ENCODE peak calls at places on chromosome 4, in seven cellular contexts. Q, N, J, D, F, G and T are unnamed samples. For H3K9me3, the result is how much of the 10 kb centered on the place peaks cover.

GRCh38 chr4:165537028-165537648 is 158.3 kb downstream of the CPE start:
- DNase-seq in Q (no peak), N (peak), J (no peak), D (no peak), F (peak), G (no peak), T (no peak)

GRCh38 chr4:152734699-152735050 is 44.9 kb downstream of the TIGD4 start:
- DNase-seq in Q (no peak), N (no peak), J (no peak), D (no peak), F (no peak), G (no peak), T (no peak)

GRCh38 chr4:8019396-8020365 is 80.0 kb upstream of the AFAP1 start:
- DNase-seq in Q (no peak), N (peak), J (no peak), D (peak), F (no peak), G (no peak), T (no peak)

GRCh38 chr4:165355900-165356300 is 22.9 kb upstream of the CPE start:
- DNase-seq in Q (no peak), N (peak), J (peak), D (no peak), F (peak), G (peak), T (no peak)

GRCh38 chr4:159049780-159050375 is 53.0 kb upstream of the RAPGEF2 start:
- DNase-seq in Q (no peak), N (no peak), J (no peak), D (no peak), F (no peak), G (no peak), T (no peak)

GRCh38 chr4:57068237-57068981 is 41.8 kb downstream of the IGFBP7 start:
- DNase-seq in Q (no peak), N (no peak), J (no peak), D (no peak), F (no peak), G (no peak), T (no peak)

GRCh38 chr4:16889945-16890344 is 8.5 kb downstream of the LDB2 start:
- DNase-seq in Q (no peak), N (no peak), J (no peak), D (no peak), F (no peak), G (no peak), T (no peak)

GRCh38 chr4:113103556-113103955 is 54.1 kb downstream of the ANK2 start:
- DNase-seq in Q (no peak), N (no peak), J (no peak), D (no peak), F (no peak), G (no peak), T (no peak)

GRCh38 chr4:24067781-24068193 is 177.9 kb upstream of the PPARGC1A start:
- DNase-seq in Q (no peak), N (peak), J (no peak), D (no peak), F (peak), G (no peak), T (no peak)

GRCh38 chr4:54165438-54165837 is 63.7 kb upstream of the PDGFRA start:
- DNase-seq in Q (no peak), N (peak), J (no peak), D (no peak), F (no peak), G (no peak), T (no peak)

GRCh38 chr4:30208731-30209435 is 511.3 kb upstream of the PCDH7 start:
- DNase-seq in Q (no peak), N (no peak), J (no peak), D (no peak), F (no peak), G (no peak), T (no peak)

GRCh38 chr4:64158648-64159326 is 250.5 kb downstream of the TECRL start:
- DNase-seq in Q (no peak), N (peak), J (peak), D (no peak), F (peak), G (peak), T (no peak)

GRCh38 chr4:88033309-88033708 is 25.9 kb downstream of the PKD2 start:
- DNase-seq in Q (peak), N (peak), J (no peak), D (no peak), F (peak), G (peak), T (no peak)

GRCh38 chr4:79237836-79238235 is 88.0 kb downstream of the NAA11 start:
- DNase-seq in Q (no peak), N (no peak), J (no peak), D (no peak), F (peak), G (no peak), T (no peak)

GRCh38 chr4:10115657-10116624 is 658 bp downstream of the WDR1 start:
- DNase-seq in Q (peak), N (peak), J (peak), D (peak), F (peak), G (peak), T (peak)

GRCh38 chr4:55181606-55182005 is 56.2 kb upstream of the KDR start:
- DNase-seq in Q (no peak), N (no peak), J (no peak), D (no peak), F (peak), G (no peak), T (no peak)

GRCh38 chr4:169385356-169385755 is 114.6 kb upstream of the SH3RF1 start:
- DNase-seq in Q (no peak), N (peak), J (no peak), D (no peak), F (no peak), G (no peak), T (no peak)

GRCh38 chr4:69092190-69092589 is 4.1 kb upstream of the UGT2B7 start:
- DNase-seq in Q (no peak), N (peak), J (no peak), D (no peak), F (no peak), G (no peak), T (no peak)

GRCh38 chr4:168917150-168917779 is 92.8 kb downstream of the CBR4 start:
- DNase-seq in Q (no peak), N (peak), J (no peak), D (no peak), F (peak), G (no peak), T (no peak)

GRCh38 chr4:74364649-74365491 is at the start of gene EREG:
- DNase-seq in Q (no peak), N (peak), J (peak), D (no peak), F (peak), G (no peak), T (no peak)

GRCh38 chr4:85672116-85672515 is 197.2 kb downstream of the ARHGAP24 start:
- DNase-seq in Q (no peak), N (peak), J (no peak), D (no peak), F (no peak), G (no peak), T (no peak)

GRCh38 chr4:99324978-99325377 is 3.8 kb upstream of the ADH1B start:
- DNase-seq in Q (no peak), N (peak), J (no peak), D (no peak), F (no peak), G (peak), T (no peak)

GRCh38 chr4:42512226-42512625 is 114.9 kb downstream of the SHISA3 start:
- DNase-seq in Q (no peak), N (no peak), J (no peak), D (no peak), F (no peak), G (no peak), T (no peak)

GRCh38 chr4:94484818-94485217 is 33.1 kb downstream of the PDLIM5 start:
- DNase-seq in Q (no peak), N (no peak), J (no peak), D (no peak), F (no peak), G (no peak), T (no peak)

GRCh38 chr4:113222431-113222979 is 173.1 kb downstream of the ANK2 start:
- DNase-seq in Q (no peak), N (peak), J (no peak), D (no peak), F (no peak), G (no peak), T (no peak)

GRCh38 chr4:146943691-146944375 is 1.8 kb downstream of the TTC29 start:
- DNase-seq in Q (no peak), N (no peak), J (peak), D (no peak), F (no peak), G (no peak), T (no peak)

GRCh38 chr4:56552273-56552672 is 46.7 kb downstream of the ARL9 start:
- DNase-seq in Q (no peak), N (peak), J (no peak), D (no peak), F (no peak), G (no peak), T (no peak)

GRCh38 chr4:29453421-29453820 is 1266.7 kb upstream of the PCDH7 start:
- DNase-seq in Q (no peak), N (no peak), J (no peak), D (no peak), F (no peak), G (no peak), T (no peak)

GRCh38 chr4:179750374-179750773 is 2308.1 kb upstream of the AGA start:
- DNase-seq in Q (no peak), N (no peak), J (no peak), D (no peak), F (peak), G (no peak), T (no peak)

GRCh38 chr4:4269856-4270255 is 20.1 kb downstream of the LYAR start:
- DNase-seq in Q (no peak), N (no peak), J (no peak), D (no peak), F (no peak), G (no peak), T (no peak)

GRCh38 chr4:87975466-87975865 is at the start of gene SPP1:
- DNase-seq in Q (no peak), N (peak), J (peak), D (no peak), F (peak), G (no peak), T (no peak)

GRCh38 chr4:7340553-7341433 is 93.9 kb downstream of the PSAPL1 start:
- DNase-seq in Q (no peak), N (no peak), J (no peak), D (no peak), F (no peak), G (no peak), T (no peak)

GRCh38 chr4:183746305-183747229 is 87.5 kb downstream of the TRAPPC11 start:
- DNase-seq in Q (no peak), N (peak), J (no peak), D (no peak), F (no peak), G (no peak), T (no peak)

GRCh38 chr4:63700569-63700968 is 708.7 kb downstream of the TECRL start:
- DNase-seq in Q (no peak), N (no peak), J (peak), D (no peak), F (no peak), G (no peak), T (no peak)

GRCh38 chr4:4590496-4590895 is 48.6 kb upstream of the STX18 start:
- DNase-seq in Q (no peak), N (peak), J (no peak), D (no peak), F (no peak), G (no peak), T (no peak)

GRCh38 chr4:8013976-8014726 is 74.5 kb upstream of the AFAP1 start:
- DNase-seq in Q (no peak), N (no peak), J (no peak), D (no peak), F (no peak), G (no peak), T (no peak)

GRCh38 chr4:124275-125081 is at the start of gene ZNF718:
- DNase-seq in Q (peak), N (peak), J (peak), D (peak), F (peak), G (peak), T (peak)
- H3K9me3 ChIP-seq in Q (half or more), N (under half), J (under half), D (under half), F (under half), G (under half), T (under half)

GRCh38 chr4:14087459-14087858 is 459.9 kb upstream of the BOD1L1 start:
- DNase-seq in Q (no peak), N (no peak), J (no peak), D (no peak), F (no peak), G (no peak), T (no peak)
- H3K9me3 ChIP-seq in Q (under half), N (under half), J (under half), D (under half), F (under half), G (under half), T (under half)

GRCh38 chr4:173281420-173282333 is 52.5 kb downstream of the HMGB2 start:
- DNase-seq in Q (no peak), N (no peak), J (no peak), D (no peak), F (no peak), G (no peak), T (no peak)

GRCh38 chr4:173281001-173281400 is 53.2 kb downstream of the HMGB2 start:
- DNase-seq in Q (no peak), N (no peak), J (no peak), D (no peak), F (no peak), G (no peak), T (no peak)

GRCh38 chr4:173287486-173287885 is 46.7 kb downstream of the HMGB2 start:
- DNase-seq in Q (no peak), N (no peak), J (no peak), D (no peak), F (no peak), G (no peak), T (no peak)

GRCh38 chr4:173288296-173288695 is 45.9 kb downstream of the HMGB2 start:
- DNase-seq in Q (peak), N (peak), J (peak), D (peak), F (peak), G (peak), T (peak)

GRCh38 chr4:173284463-173284862 is 49.7 kb downstream of the HMGB2 start:
- DNase-seq in Q (no peak), N (no peak), J (no peak), D (no peak), F (no peak), G (no peak), T (no peak)
- H3K9me3 ChIP-seq in Q (under half), N (under half), J (under half), D (under half), F (under half), G (under half), T (under half)

DNA sequence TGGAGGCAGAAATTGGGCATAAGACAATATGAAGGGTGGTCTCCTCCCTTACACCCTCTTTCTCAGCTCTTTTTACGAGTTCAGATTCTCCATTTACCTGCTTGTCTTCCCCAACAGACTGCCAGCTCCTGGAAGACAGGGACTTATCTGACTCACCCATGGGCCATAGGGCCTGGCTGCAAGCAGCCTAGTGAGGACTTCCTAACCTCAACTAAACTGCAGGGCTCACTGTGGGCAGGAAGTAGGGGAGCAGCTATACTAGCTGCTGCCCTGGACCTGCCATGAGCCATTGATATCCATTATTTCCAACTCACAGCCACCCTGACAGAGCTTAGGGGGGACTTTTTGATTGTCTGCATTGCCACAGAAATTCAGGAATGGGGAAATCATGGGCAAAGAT is 11.5 kb upstream of the ZNF718 start:
- DNase-seq in Q (no peak), N (no peak), J (no peak), D (no peak), F (no peak), G (no peak), T (no peak)
- H3K9me3 ChIP-seq in Q (under half), N (under half), J (under half), D (under half), F (under half), G (under half), T (under half)

GRCh38 chr4:116016201-116016600 is 902.8 kb upstream of the NDST4 start:
- DNase-seq in Q (no peak), N (peak), J (no peak), D (no peak), F (no peak), G (no peak), T (no peak)
- H3K9me3 ChIP-seq in Q (half or more), N (under half), J (under half), D (under half), F (under half), G (under half), T (under half)

DNA sequence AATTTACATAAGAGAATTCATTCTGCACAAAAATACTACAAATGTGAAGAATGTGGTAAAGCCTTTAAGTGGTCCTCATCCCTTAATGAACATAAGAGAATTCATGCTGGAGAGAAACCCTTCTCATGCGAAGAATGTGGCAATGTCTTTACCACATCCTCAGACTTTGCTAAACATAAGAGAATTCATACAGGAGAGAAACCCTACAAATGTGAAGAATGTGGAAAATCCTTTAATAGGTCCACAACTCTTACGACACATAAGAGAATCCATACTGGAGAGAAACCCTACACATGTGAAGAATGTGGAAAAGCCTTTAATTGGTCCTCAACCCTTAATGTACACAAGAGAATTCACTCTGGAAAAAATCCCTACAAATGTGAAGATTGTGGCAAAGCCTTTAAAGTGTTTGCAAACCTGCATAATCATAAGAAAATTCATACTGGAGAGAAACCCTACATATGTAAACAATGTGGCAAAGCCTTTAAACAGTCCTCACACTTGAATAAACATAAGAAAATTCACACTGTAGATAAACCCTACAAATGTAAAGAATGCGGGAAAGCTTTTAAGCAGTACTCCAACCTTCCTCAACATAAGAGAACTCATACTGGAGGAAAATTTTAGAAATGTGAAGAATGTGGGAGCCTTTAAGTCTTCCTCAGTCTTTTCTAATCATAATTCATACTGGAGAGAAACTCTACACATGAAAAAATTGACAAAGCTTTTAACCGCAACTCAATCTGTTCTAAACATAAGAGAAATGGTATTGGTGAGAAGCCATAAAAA is 37.4 kb downstream of the ZNF718 start:
- DNase-seq in Q (no peak), N (peak), J (no peak), D (no peak), F (no peak), G (no peak), T (no peak)
- H3K9me3 ChIP-seq in Q (half or more), N (under half), J (half or more), D (half or more), F (under half), G (under half), T (under half)

GRCh38 chr4:25178838-25179261 is 18.6 kb upstream of the SEPSECS start:
- DNase-seq in Q (no peak), N (no peak), J (no peak), D (no peak), F (no peak), G (no peak), T (no peak)

GRCh38 chr4:25177147-25177546 is 16.9 kb upstream of the SEPSECS start:
- DNase-seq in Q (no peak), N (no peak), J (no peak), D (no peak), F (no peak), G (no peak), T (no peak)

GRCh38 chr4:25184056-25184455 is 23.8 kb upstream of the SEPSECS start:
- DNase-seq in Q (no peak), N (no peak), J (no peak), D (no peak), F (no peak), G (no peak), T (no peak)

GRCh38 chr4:25182941-25183340 is 22.7 kb upstream of the SEPSECS start:
- DNase-seq in Q (no peak), N (no peak), J (no peak), D (no peak), F (peak), G (no peak), T (no peak)

GRCh38 chr4:25180524-25181131 is 20.4 kb upstream of the SEPSECS start:
- DNase-seq in Q (peak), N (peak), J (peak), D (no peak), F (peak), G (no peak), T (no peak)
- H3K9me3 ChIP-seq in Q (under half), N (under half), J (under half), D (under half), F (under half), G (under half), T (under half)

GRCh38 chr4:2933566-2934076 is 29.6 kb downstream of the NOP14 start:
- DNase-seq in Q (no peak), N (peak), J (no peak), D (no peak), F (no peak), G (no peak), T (no peak)
- H3K9me3 ChIP-seq in Q (under half), N (under half), J (under half), D (under half), F (under half), G (under half), T (under half)

GRCh38 chr4:453267-453666 is 45.7 kb downstream of the ZNF721 start:
- DNase-seq in Q (no peak), N (no peak), J (no peak), D (no peak), F (no peak), G (no peak), T (no peak)
- H3K9me3 ChIP-seq in Q (half or more), N (under half), J (half or more), D (half or more), F (under half), G (under half), T (half or more)